ENCODE peak calls at places on chromosomes 5 and 9, in ten cellular contexts. Y, J, N, I, X, A, P, C, M and D are unnamed samples.
A peak's percentile ranks its signal among the peaks of the same experiment; 100 is the strongest.

GRCh38 chr9:69325409-69326212 is 596 bp downstream of the ENTREP1 start:
- DNase-seq in X (no peak), A (peak; percentile 45), M (no peak), J (no peak), P (no peak), C (peak; percentile 32), Y (no peak), I (peak; percentile 21), N (peak; percentile 38), D (no peak)

GRCh38 chr9:95511952-95512750 is 4.6 kb downstream of the PTCH1 start:
- DNase-seq in J (no peak), A (no peak), M (no peak), N (no peak), C (no peak), X (no peak), Y (no peak), P (no peak), I (no peak), D (no peak)

GRCh38 chr9:125423964-125424363 is 162.3 kb downstream of the GAPVD1 start:
- DNase-seq in M (no peak), Y (no peak), I (no peak), X (no peak), A (no peak), N (no peak), J (no peak), P (no peak), C (no peak), D (no peak)

GRCh38 chr5:124678992-124679519 is 67.4 kb downstream of the ZNF608 start:
- DNase-seq in A (no peak), Y (no peak), P (no peak), M (no peak), X (no peak), J (no peak), N (no peak), C (no peak), I (no peak), D (no peak)

GRCh38 chr9:68522126-68522525 is 18.6 kb downstream of the TMEM252 start:
- DNase-seq in M (no peak), J (no peak), A (no peak), Y (no peak), N (no peak), C (no peak), X (no peak), P (no peak), I (peak; percentile 13), D (no peak)

GRCh38 chr5:96007051-96007450 is 45.4 kb upstream of the ELL2 start:
- DNase-seq in N (no peak), Y (no peak), M (no peak), X (no peak), C (no peak), A (no peak), J (no peak), P (no peak), I (no peak), D (no peak)

GRCh38 chr5:95879661-95880060 is 57.1 kb upstream of the GLRX start:
- DNase-seq in Y (no peak), M (no peak), A (no peak), P (no peak), N (no peak), C (no peak), J (no peak), X (no peak), I (no peak), D (no peak)

GRCh38 chr9:6229604-6230003 is 14.0 kb downstream of the IL33 start:
- DNase-seq in P (no peak), N (no peak), C (no peak), X (no peak), M (no peak), Y (no peak), J (peak; percentile 12), A (no peak), I (no peak), D (no peak)

GRCh38 chr5:39461007-39461682 is 36.4 kb upstream of the DAB2 start:
- DNase-seq in Y (no peak), A (peak; percentile 25), X (peak; percentile 4), N (no peak), J (no peak), M (no peak), I (peak; percentile 61), C (no peak), P (no peak), D (no peak)

GRCh38 chr9:12680341-12680740 is 12.8 kb upstream of the TYRP1 start:
- DNase-seq in I (no peak), M (no peak), N (no peak), Y (no peak), C (no peak), P (no peak), A (no peak), J (peak; percentile 55), X (no peak), D (no peak)

GRCh38 chr9:137314561-137315560 is 12.8 kb upstream of the NRARP start:
- DNase-seq in C (peak; percentile 69), M (no peak), A (no peak), Y (no peak), N (peak; percentile 34), J (no peak), I (no peak), X (no peak), P (peak; percentile 44), D (no peak)

GRCh38 chr5:154646841-154647759 is 108.1 kb upstream of the LARP1 start:
- DNase-seq in M (no peak), C (peak; percentile 87), N (peak; percentile 43), Y (no peak), X (no peak), A (peak; percentile 81), P (peak; percentile 54), I (peak; percentile 93), J (peak; percentile 12), D (no peak)

GRCh38 chr5:133870661-133871060 is 97.8 kb downstream of the C5orf15 start:
- DNase-seq in C (no peak), P (no peak), N (no peak), J (peak; percentile 58), M (no peak), A (no peak), I (peak; percentile 36), X (no peak), Y (no peak), D (no peak)

GRCh38 chr5:72364186-72364585 is 44.0 kb downstream of the PTCD2 start:
- DNase-seq in C (no peak), Y (no peak), M (no peak), X (no peak), J (no peak), I (no peak), A (no peak), N (no peak), P (no peak), D (no peak)

GRCh38 chr5:55853818-55854217 is 2.7 kb downstream of the IL31RA start:
- DNase-seq in M (no peak), C (no peak), I (no peak), A (no peak), J (peak; percentile 67), Y (no peak), N (no peak), P (no peak), X (no peak), D (no peak)

GRCh38 chr5:61280205-61280604 is 51.9 kb upstream of the ZSWIM6 start:
- DNase-seq in P (no peak), A (no peak), C (no peak), J (peak; percentile 90), I (peak; percentile 64), N (no peak), Y (no peak), M (no peak), X (no peak), D (no peak)

GRCh38 chr9:34343090-34343489 is 13.7 kb downstream of the NUDT2 start:
- DNase-seq in P (no peak), Y (no peak), X (no peak), A (peak; percentile 82), N (peak; percentile 74), C (peak; percentile 89), I (peak; percentile 93), J (no peak), M (no peak), D (no peak)
- H3K27ac ChIP-seq in P (no peak overlapping the region), Y (peak overlapping the region; percentile 24), X (no peak overlapping the region), A (peak overlapping the region; percentile 79), N (peak overlapping the region; percentile 38), C (peak overlapping the region; percentile 89), I (peak overlapping the region; percentile 88), J (no peak overlapping the region), M (no peak overlapping the region), D (no peak overlapping the region)

GRCh38 chr5:6604341-6604740 is 28.5 kb downstream of the NSUN2 start:
- DNase-seq in X (no peak), C (no peak), A (no peak), N (no peak), J (no peak), I (no peak), Y (no peak), P (no peak), M (no peak), D (no peak)
- H3K36me3 ChIP-seq in X (peaks cover 100% of the 10 kb centered on the region), C (peaks cover 9% of the 10 kb centered on the region), A (peaks cover 94% of the 10 kb centered on the region), N (peaks cover 52% of the 10 kb centered on the region), J (peaks cover 65% of the 10 kb centered on the region), I (peaks cover 18% of the 10 kb centered on the region), Y (peaks cover 17% of the 10 kb centered on the region), P (peaks cover 75% of the 10 kb centered on the region), M (peaks cover 83% of the 10 kb centered on the region), D (peaks cover 64% of the 10 kb centered on the region)

DNA sequence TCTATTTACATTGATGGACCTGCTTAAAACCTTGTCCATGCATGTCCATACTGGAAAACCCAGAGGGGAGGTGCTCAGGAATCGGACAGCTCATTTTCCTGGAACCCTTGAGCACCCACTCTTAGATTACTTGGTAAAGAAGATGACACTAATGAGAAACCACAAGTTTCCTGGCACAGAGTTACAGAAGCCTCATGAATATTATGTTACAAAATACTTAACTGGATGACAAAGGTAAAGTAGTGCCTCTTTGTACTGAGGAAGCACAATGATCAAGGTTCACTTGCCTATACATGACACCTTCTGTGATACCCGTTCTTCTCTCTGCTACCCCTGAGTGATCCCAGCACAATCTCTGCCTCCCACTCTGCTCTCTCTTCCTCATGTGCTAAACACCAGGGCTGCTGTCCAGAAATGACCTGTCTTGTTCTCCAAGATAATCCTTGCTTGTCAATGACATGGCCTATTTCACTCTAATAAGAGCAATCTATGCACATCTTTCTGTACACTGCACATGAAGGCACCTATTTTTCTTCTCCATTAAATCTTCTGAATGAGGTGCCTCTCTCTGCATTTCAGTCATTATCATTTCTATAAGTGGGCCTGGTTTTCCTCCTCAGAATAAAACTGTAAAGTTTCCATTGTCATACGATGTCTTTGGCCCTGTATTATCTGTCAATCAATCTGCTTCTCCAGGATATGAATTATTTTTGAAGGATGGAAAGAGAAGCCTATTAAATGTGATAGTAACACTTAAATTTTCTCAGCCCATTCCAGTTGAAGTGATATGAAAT is 684.0 kb upstream of the ACO1 start:
- DNase-seq in I (no peak), J (no peak), N (no peak), Y (no peak), C (no peak), M (no peak), X (no peak), P (no peak), A (no peak), D (no peak)
- H3K4me3 ChIP-seq in I (no peak overlapping the region), J (no peak overlapping the region), N (no peak overlapping the region), Y (no peak overlapping the region), C (no peak overlapping the region), M (no peak overlapping the region), X (no peak overlapping the region), P (no peak overlapping the region), A (no peak overlapping the region), D (no peak overlapping the region)

DNA sequence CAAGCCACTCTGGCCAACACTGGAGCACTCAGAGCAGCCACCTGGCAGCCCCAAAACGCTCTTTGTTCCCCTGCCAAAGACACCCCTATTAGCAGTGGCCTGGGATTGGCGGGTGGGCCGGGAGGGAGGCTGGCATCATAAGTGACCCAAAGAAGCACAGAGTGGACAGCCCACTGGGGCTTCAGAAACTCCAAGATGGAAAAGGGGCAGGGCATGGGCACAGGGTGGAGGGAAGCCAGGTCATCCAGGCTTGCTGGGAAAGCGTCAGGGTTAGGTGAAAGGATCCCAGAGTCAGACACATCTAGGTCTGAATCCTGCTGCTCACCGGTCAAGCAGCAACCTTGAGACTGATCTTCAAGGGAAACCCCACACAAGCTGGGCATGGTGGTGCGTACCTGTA is 14.8 kb downstream of the EEIG1 start:
- DNase-seq in Y (no peak), A (no peak), C (no peak), P (no peak), X (no peak), J (no peak), N (no peak), M (no peak), I (no peak), D (no peak)
- H3K27ac ChIP-seq in Y (peak overlapping the region; percentile 95), A (peak overlapping the region; percentile 99), C (peak overlapping the region; percentile 91), P (peak overlapping the region; percentile 27), X (peak overlapping the region; percentile 77), J (peak overlapping the region; percentile 92), N (peak overlapping the region; percentile 88), M (peak overlapping the region; percentile 30), I (peak overlapping the region; percentile 80), D (peak overlapping the region; percentile 78)